ENCODE peak calls at places on chromosomes 5 and 9, in six cellular contexts. One of them, this sample, is unnamed.

GRCh38 chr5:127068771-127069330 is 4.5 kb downstream of the C5orf63 start:
- DNase-seq in skeletal muscle cell: peak; percentile 84
- DNase-seq in activated CD8-positive, alpha-beta T cell treated with anti-CD3 and anti-CD28 coated beads for 36 hours: no peak
- DNase-seq in MM.1S: no peak
- DNase-seq in BJ: no peak
- DNase-seq in ovary: no peak
- DNase-seq in this sample: no peak

GRCh38 chr5:101174981-101175380 is 271.9 kb upstream of the ST8SIA4 start:
- DNase-seq in skeletal muscle cell: no peak
- DNase-seq in MM.1S: no peak
- DNase-seq in BJ: no peak
- DNase-seq in ovary: no peak
- DNase-seq in activated CD8-positive, alpha-beta T cell treated with anti-CD3 and anti-CD28 coated beads for 36 hours: no peak
- DNase-seq in this sample: no peak

GRCh38 chr9:113719919-113720318 is 156.2 kb upstream of the ZNF618 start:
- DNase-seq in MM.1S: no peak
- DNase-seq in BJ: no peak
- DNase-seq in activated CD8-positive, alpha-beta T cell treated with anti-CD3 and anti-CD28 coated beads for 36 hours: no peak
- DNase-seq in skeletal muscle cell: no peak
- DNase-seq in ovary: no peak
- DNase-seq in this sample: no peak

GRCh38 chr9:129983891-129984290 is 59.1 kb downstream of the FNBP1 start:
- DNase-seq in activated CD8-positive, alpha-beta T cell treated with anti-CD3 and anti-CD28 coated beads for 36 hours: no peak
- DNase-seq in skeletal muscle cell: no peak
- DNase-seq in ovary: no peak
- DNase-seq in BJ: no peak
- DNase-seq in MM.1S: no peak
- DNase-seq in this sample: no peak

GRCh38 chr5:109349419-109349818 is 60.4 kb downstream of the PJA2 start:
- DNase-seq in MM.1S: no peak
- DNase-seq in ovary: no peak
- DNase-seq in BJ: no peak
- DNase-seq in skeletal muscle cell: no peak
- DNase-seq in activated CD8-positive, alpha-beta T cell treated with anti-CD3 and anti-CD28 coated beads for 36 hours: no peak
- DNase-seq in this sample: no peak

GRCh38 chr9:29691758-29692407 is 2118.6 kb upstream of the C9orf72 start:
- DNase-seq in BJ: no peak
- DNase-seq in skeletal muscle cell: peak; percentile 9
- DNase-seq in activated CD8-positive, alpha-beta T cell treated with anti-CD3 and anti-CD28 coated beads for 36 hours: peak; percentile 2
- DNase-seq in ovary: no peak
- DNase-seq in MM.1S: peak; percentile 15
- DNase-seq in this sample: no peak

GRCh38 chr5:80072103-80073073 is 37.2 kb downstream of the THBS4 start:
- DNase-seq in BJ: no peak
- DNase-seq in skeletal muscle cell: no peak
- DNase-seq in ovary: no peak
- DNase-seq in MM.1S: no peak
- DNase-seq in activated CD8-positive, alpha-beta T cell treated with anti-CD3 and anti-CD28 coated beads for 36 hours: no peak
- DNase-seq in this sample: no peak

GRCh38 chr9:114580609-114581193 is 6.9 kb upstream of the ATP6V1G1 start:
- DNase-seq in BJ: no peak
- DNase-seq in ovary: no peak
- DNase-seq in MM.1S: no peak
- DNase-seq in activated CD8-positive, alpha-beta T cell treated with anti-CD3 and anti-CD28 coated beads for 36 hours: no peak
- DNase-seq in skeletal muscle cell: no peak
- DNase-seq in this sample: no peak

GRCh38 chr9:133973111-133973790 is 18.9 kb downstream of the VAV2 start:
- DNase-seq in activated CD8-positive, alpha-beta T cell treated with anti-CD3 and anti-CD28 coated beads for 36 hours: no peak
- DNase-seq in ovary: no peak
- DNase-seq in skeletal muscle cell: no peak
- DNase-seq in MM.1S: no peak
- DNase-seq in BJ: no peak
- DNase-seq in this sample: no peak

GRCh38 chr5:958701-959571 is 49.7 kb upstream of the NKD2 start:
- DNase-seq in activated CD8-positive, alpha-beta T cell treated with anti-CD3 and anti-CD28 coated beads for 36 hours: no peak
- DNase-seq in MM.1S: no peak
- DNase-seq in skeletal muscle cell: no peak
- DNase-seq in ovary: peak; percentile 67
- DNase-seq in BJ: peak; percentile 85
- DNase-seq in this sample: no peak

GRCh38 chr9:96072930-96073329 is 197.4 kb downstream of the ERCC6L2 start:
- DNase-seq in BJ: no peak
- DNase-seq in skeletal muscle cell: no peak
- DNase-seq in ovary: no peak
- DNase-seq in activated CD8-positive, alpha-beta T cell treated with anti-CD3 and anti-CD28 coated beads for 36 hours: no peak
- DNase-seq in MM.1S: no peak
- DNase-seq in this sample: no peak

GRCh38 chr5:172701336-172702061 is 60.4 kb downstream of the NEURL1B start:
- DNase-seq in activated CD8-positive, alpha-beta T cell treated with anti-CD3 and anti-CD28 coated beads for 36 hours: no peak
- DNase-seq in ovary: no peak
- DNase-seq in BJ: no peak
- DNase-seq in skeletal muscle cell: no peak
- DNase-seq in MM.1S: no peak
- DNase-seq in this sample: no peak

GRCh38 chr9:117458066-117458465 is 43.2 kb upstream of the ASTN2 start:
- DNase-seq in ovary: no peak
- DNase-seq in BJ: no peak
- DNase-seq in activated CD8-positive, alpha-beta T cell treated with anti-CD3 and anti-CD28 coated beads for 36 hours: no peak
- DNase-seq in skeletal muscle cell: no peak
- DNase-seq in MM.1S: no peak
- DNase-seq in this sample: no peak

GRCh38 chr5:102957141-102957540 is 162.8 kb downstream of the GIN1 start:
- DNase-seq in BJ: no peak
- DNase-seq in ovary: no peak
- DNase-seq in skeletal muscle cell: no peak
- DNase-seq in activated CD8-positive, alpha-beta T cell treated with anti-CD3 and anti-CD28 coated beads for 36 hours: no peak
- DNase-seq in MM.1S: no peak
- DNase-seq in this sample: no peak

GRCh38 chr5:126971455-126972019 is 58.8 kb downstream of the MARCHF3 start:
- DNase-seq in activated CD8-positive, alpha-beta T cell treated with anti-CD3 and anti-CD28 coated beads for 36 hours: no peak
- DNase-seq in MM.1S: no peak
- DNase-seq in BJ: no peak
- DNase-seq in ovary: no peak
- DNase-seq in skeletal muscle cell: no peak
- DNase-seq in this sample: no peak

GRCh38 chr9:35776018-35776417 is 15.4 kb upstream of the NPR2 start:
- DNase-seq in MM.1S: no peak
- DNase-seq in skeletal muscle cell: no peak
- DNase-seq in BJ: no peak
- DNase-seq in ovary: no peak
- DNase-seq in activated CD8-positive, alpha-beta T cell treated with anti-CD3 and anti-CD28 coated beads for 36 hours: no peak
- DNase-seq in this sample: no peak

GRCh38 chr5:149887622-149888183 is 56.9 kb downstream of the PDE6A start:
- DNase-seq in MM.1S: no peak
- DNase-seq in skeletal muscle cell: peak; percentile 75
- DNase-seq in activated CD8-positive, alpha-beta T cell treated with anti-CD3 and anti-CD28 coated beads for 36 hours: no peak
- DNase-seq in BJ: no peak
- DNase-seq in ovary: no peak
- DNase-seq in this sample: no peak

GRCh38 chr9:93263334-93264229 is 79.6 kb downstream of the WNK2 start:
- DNase-seq in MM.1S: no peak
- DNase-seq in skeletal muscle cell: no peak
- DNase-seq in BJ: no peak
- DNase-seq in activated CD8-positive, alpha-beta T cell treated with anti-CD3 and anti-CD28 coated beads for 36 hours: no peak
- DNase-seq in ovary: peak; percentile 8
- DNase-seq in this sample: no peak

GRCh38 chr9:70402213-70402612 is 12.2 kb downstream of the KLF9 start:
- DNase-seq in BJ: no peak
- DNase-seq in MM.1S: no peak
- DNase-seq in activated CD8-positive, alpha-beta T cell treated with anti-CD3 and anti-CD28 coated beads for 36 hours: no peak
- DNase-seq in skeletal muscle cell: no peak
- DNase-seq in ovary: no peak
- DNase-seq in this sample: no peak

This sample was measured in activated gamma-delta T cell treated with anti-CD3 and anti-CD28 coated beads, Interleukin-2, amount 50 U/mL, for 16 hours.